ENCODE peak calls at places on chromosomes 11 and 22, in nine cellular contexts. A, X, E, P, R, S, N, M and C are unnamed samples.

GRCh38 chr22:27973851-27974250 is 54.8 kb upstream of the PITPNB start:
- DNase-seq in A (no peak), X (no peak), E (no peak), P (no peak), R (no peak), S (no peak), N (no peak), M (no peak), C (no peak)

GRCh38 chr11:117172678-117173421 is 5.7 kb upstream of the SIDT2 start:
- DNase-seq in A (no peak), X (no peak), E (no peak), P (no peak), R (no peak), S (no peak), N (no peak), M (no peak), C (no peak)

GRCh38 chr11:79925570-79925969 is 484.7 kb upstream of the TENM4 start:
- DNase-seq in A (no peak), X (no peak), E (no peak), P (no peak), R (no peak), S (no peak), N (no peak), M (no peak), C (no peak)

GRCh38 chr22:17339095-17339693 is 30.1 kb upstream of the CECR2 start:
- DNase-seq in A (no peak), X (no peak), E (no peak), P (peak; percentile 11), R (no peak), S (peak; percentile 59), N (no peak), M (no peak), C (no peak)

GRCh38 chr11:118901494-118902335 is 18.0 kb downstream of the CXCR5 start:
- DNase-seq in A (no peak), X (peak; percentile 80), E (no peak), P (no peak), R (no peak), S (peak; percentile 62), N (peak; percentile 20), M (no peak), C (peak; percentile 72)

GRCh38 chr11:62452261-62452660 is 33.4 kb downstream of the SCGB1A1 start:
- DNase-seq in A (no peak), X (no peak), E (no peak), P (no peak), R (no peak), S (no peak), N (no peak), M (no peak), C (no peak)

GRCh38 chr11:35683728-35684339 is 21.3 kb downstream of the TRIM44 start:
- DNase-seq in A (no peak), X (no peak), E (no peak), P (no peak), R (no peak), S (no peak), N (no peak), M (no peak), C (no peak)

GRCh38 chr11:118497831-118498230 is 29.4 kb upstream of the TTC36 start:
- DNase-seq in A (no peak), X (no peak), E (no peak), P (no peak), R (no peak), S (no peak), N (no peak), M (no peak), C (no peak)

GRCh38 chr11:102882389-102883024 is 7.7 kb upstream of the MMP12 start:
- DNase-seq in A (no peak), X (peak; percentile 69), E (no peak), P (no peak), R (no peak), S (no peak), N (no peak), M (peak; percentile 5), C (no peak)

GRCh38 chr11:124950606-124951330 is 3.2 kb upstream of the CCDC15 start:
- DNase-seq in A (no peak), X (no peak), E (no peak), P (no peak), R (no peak), S (no peak), N (no peak), M (peak; percentile 29), C (no peak)

GRCh38 chr22:45976351-45977002 is 485 bp downstream of the WNT7B start:
- DNase-seq in A (no peak), X (peak; percentile 79), E (peak; percentile 20), P (no peak), R (no peak), S (no peak), N (no peak), M (no peak), C (no peak)

GRCh38 chr11:86637976-86638375 is 34.4 kb downstream of the ME3 start:
- DNase-seq in A (no peak), X (no peak), E (no peak), P (no peak), R (no peak), S (no peak), N (no peak), M (no peak), C (no peak)

GRCh38 chr22:36830601-36831000 is 13.8 kb upstream of the PVALB start:
- DNase-seq in A (no peak), X (no peak), E (no peak), P (no peak), R (no peak), S (no peak), N (no peak), M (no peak), C (no peak)

GRCh38 chr11:63813035-63813562 is at the start of gene SPINDOC:
- DNase-seq in A (peak; percentile 72), X (peak; percentile 100), E (peak; percentile 89), P (peak; percentile 89), R (no peak), S (peak; percentile 89), N (peak; percentile 83), M (peak; percentile 59), C (peak; percentile 92)

GRCh38 chr11:108926522-108927380 is 261.9 kb downstream of the DDX10 start:
- DNase-seq in A (no peak), X (no peak), E (no peak), P (no peak), R (no peak), S (no peak), N (no peak), M (no peak), C (no peak)

GRCh38 chr11:135073870-135074269 is 661.8 kb upstream of the B3GAT1 start:
- DNase-seq in A (no peak), X (no peak), E (no peak), P (no peak), R (no peak), S (no peak), N (no peak), M (no peak), C (no peak)

GRCh38 chr11:19938051-19938856 is 222.0 kb downstream of the DBX1 start:
- DNase-seq in A (no peak), X (peak; percentile 88), E (peak; percentile 75), P (peak; percentile 64), R (no peak), S (no peak), N (peak; percentile 43), M (peak; percentile 34), C (no peak)
- H3K27ac ChIP-seq in A (no peak overlapping the region), X (peak overlapping the region; percentile 38), E (no peak overlapping the region), P (no peak overlapping the region), R (no peak overlapping the region), S (no peak overlapping the region), N (no peak overlapping the region), M (no peak overlapping the region), C (no peak overlapping the region)

DNA sequence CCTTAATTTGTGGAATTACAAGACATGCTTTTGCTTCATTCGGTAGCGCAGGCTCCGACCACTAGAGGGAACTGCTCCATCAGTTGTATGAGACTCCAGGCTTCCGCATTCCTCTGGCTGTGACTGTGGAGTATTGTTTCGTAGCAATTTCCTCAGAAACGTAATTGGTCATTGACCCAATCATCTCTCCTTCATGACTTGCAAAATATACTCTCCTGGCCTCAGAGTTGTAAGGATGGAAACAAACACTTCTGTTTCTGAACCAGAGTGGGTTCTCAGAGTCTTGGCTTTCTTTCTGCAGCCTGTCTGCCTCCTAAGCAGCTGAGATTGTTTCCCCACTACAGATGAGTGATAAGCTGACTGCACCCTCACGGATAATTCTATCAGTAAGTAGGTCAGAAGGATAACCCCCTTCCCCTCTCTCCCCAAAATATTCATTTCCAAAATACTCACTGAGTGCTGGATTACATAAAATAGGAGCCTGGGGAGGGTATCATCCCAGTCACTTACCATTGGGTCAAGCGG is 146.8 kb upstream of the ZC3H12C start:
- DNase-seq in A (no peak), X (peak; percentile 83), E (peak; percentile 88), P (peak; percentile 84), R (peak; percentile 14), S (peak; percentile 90), N (peak; percentile 91), M (peak; percentile 84), C (peak; percentile 83)
- H3K27ac ChIP-seq in A (no peak overlapping the region), X (peak overlapping the region; percentile 87), E (no peak overlapping the region), P (no peak overlapping the region), R (peak overlapping the region; percentile 51), S (peak overlapping the region; percentile 18), N (peak overlapping the region; percentile 82), M (no peak overlapping the region), C (peak overlapping the region; percentile 65)

GRCh38 chr11:96256213-96256580 is 86.8 kb downstream of the MAML2 start:
- DNase-seq in A (no peak), X (no peak), E (no peak), P (no peak), R (no peak), S (no peak), N (no peak), M (no peak), C (no peak)

GRCh38 chr11:96257036-96257435 is 86.0 kb downstream of the MAML2 start:
- DNase-seq in A (no peak), X (no peak), E (no peak), P (no peak), R (no peak), S (no peak), N (no peak), M (no peak), C (no peak)

GRCh38 chr11:96256604-96257003 is 86.4 kb downstream of the MAML2 start:
- DNase-seq in A (no peak), X (no peak), E (no peak), P (no peak), R (no peak), S (no peak), N (no peak), M (no peak), C (no peak)

GRCh38 chr11:96254087-96254486 is 88.9 kb downstream of the MAML2 start:
- DNase-seq in A (no peak), X (no peak), E (peak; percentile 54), P (no peak), R (no peak), S (no peak), N (peak; percentile 14), M (peak; percentile 45), C (no peak)

GRCh38 chr11:96254854-96255253 is 88.1 kb downstream of the MAML2 start:
- DNase-seq in A (no peak), X (no peak), E (no peak), P (no peak), R (no peak), S (no peak), N (peak; percentile 14), M (no peak), C (peak; percentile 72)
- H3K27ac ChIP-seq in A (no peak overlapping the region), X (peak overlapping the region; percentile 17), E (peak overlapping the region; percentile 73), P (no peak overlapping the region), R (no peak overlapping the region), S (peak overlapping the region; percentile 6), N (peak overlapping the region; percentile 31), M (no peak overlapping the region), C (peak overlapping the region; percentile 64)

DNA sequence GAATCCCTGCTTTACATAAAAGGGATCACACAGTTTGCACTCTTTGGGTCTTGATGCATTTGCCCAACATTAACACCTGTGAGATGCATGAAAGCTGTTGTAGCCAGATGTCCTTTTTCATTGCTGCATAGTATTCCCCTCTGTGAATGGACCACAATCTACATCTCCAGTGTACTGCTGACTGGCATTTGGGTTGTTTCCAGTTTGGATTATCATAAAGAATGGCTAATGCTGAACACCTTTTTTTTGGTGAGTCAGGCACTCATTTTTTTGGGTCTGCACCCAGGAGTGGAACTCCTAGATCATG is 58.3 kb downstream of the PHF21B start:
- DNase-seq in A (no peak), X (no peak), E (no peak), P (no peak), R (no peak), S (no peak), N (no peak), M (no peak), C (no peak)
- H3K27ac ChIP-seq in A (no peak overlapping the region), X (no peak overlapping the region), E (no peak overlapping the region), P (no peak overlapping the region), R (no peak overlapping the region), S (no peak overlapping the region), N (no peak overlapping the region), M (no peak overlapping the region), C (no peak overlapping the region)